ENCODE peak calls at places on chromosomes 6 and 20, in nine cellular contexts. L is AG10803, J is fibroblast of lung, H is right lobe of liver, T is colonic mucosa, A is cardiac fibroblast, R is body of pancreas, Y is tibial nerve, V is upper lobe of right lung. Z is an unnamed sample.

GRCh38 chr6:12010635-12011275 is 1.4 kb upstream of the HIVEP1 start:
- DNase-seq in L (no peak), J (no peak), H (peak), T (peak), A (no peak), R (peak), Y (peak), V (peak), Z (no peak)

GRCh38 chr20:38748863-38749153 is 548 bp downstream of the ACTR5 start:
- DNase-seq in L (no peak), J (no peak), H (no peak), T (peak), A (no peak), R (no peak), Y (no peak), V (no peak), Z (no peak)

GRCh38 chr6:14221564-14222297 is 104.2 kb downstream of the CD83 start:
- DNase-seq in L (no peak), J (no peak), H (no peak), T (no peak), A (no peak), R (no peak), Y (no peak), V (no peak), Z (no peak)

GRCh38 chr20:24773751-24774201 is 175.3 kb upstream of the CST7 start:
- DNase-seq in L (peak), J (peak), H (peak), T (no peak), A (peak), R (no peak), Y (no peak), V (no peak), Z (peak)

GRCh38 chr6:81787313-81788068 is 35.0 kb upstream of the TENT5A start:
- DNase-seq in L (peak), J (peak), H (no peak), T (no peak), A (peak), R (no peak), Y (no peak), V (no peak), Z (no peak)

GRCh38 chr6:36955671-36956070 is 1.1 kb downstream of the PI16 start:
- DNase-seq in L (no peak), J (no peak), H (peak), T (no peak), A (no peak), R (no peak), Y (no peak), V (peak), Z (no peak)

GRCh38 chr6:151391471-151392428 is at the start of gene ZBTB2:
- DNase-seq in L (peak), J (peak), H (peak), T (peak), A (peak), R (peak), Y (peak), V (peak), Z (no peak)

GRCh38 chr20:32019156-32019510 is 8.9 kb downstream of the CCM2L start:
- DNase-seq in L (no peak), J (no peak), H (no peak), T (no peak), A (no peak), R (peak), Y (no peak), V (no peak), Z (no peak)

GRCh38 chr6:111487656-111488055 is 4.6 kb upstream of the REV3L start:
- DNase-seq in L (peak), J (peak), H (no peak), T (no peak), A (peak), R (no peak), Y (no peak), V (no peak), Z (no peak)

GRCh38 chr6:85115876-85116275 is 334.0 kb upstream of the NT5E start:
- DNase-seq in L (no peak), J (no peak), H (no peak), T (no peak), A (no peak), R (no peak), Y (no peak), V (no peak), Z (no peak)

GRCh38 chr6:85113934-85114582 is 335.8 kb upstream of the NT5E start:
- DNase-seq in L (peak), J (no peak), H (no peak), T (no peak), A (peak), R (no peak), Y (peak), V (no peak), Z (no peak)

GRCh38 chr6:85116475-85116874 is 333.4 kb upstream of the NT5E start:
- DNase-seq in L (no peak), J (no peak), H (no peak), T (no peak), A (no peak), R (no peak), Y (no peak), V (no peak), Z (no peak)

GRCh38 chr6:85114583-85114939 is 335.3 kb upstream of the NT5E start:
- DNase-seq in L (no peak), J (no peak), H (no peak), T (no peak), A (no peak), R (no peak), Y (no peak), V (no peak), Z (no peak)

GRCh38 chr6:85118233-85118632 is 331.6 kb upstream of the NT5E start:
- DNase-seq in L (no peak), J (no peak), H (no peak), T (no peak), A (no peak), R (no peak), Y (no peak), V (no peak), Z (no peak)
- TF ChIP-seq CTCF in L (peak), J (peak), H (no peak), T (no peak), A (no peak), R (no peak), Y (no peak), V (no peak), Z (no peak)

GRCh38 chr20:57708694-57709673 is 831 bp downstream of the PMEPA1 start:
- DNase-seq in L (no peak), J (no peak), H (no peak), T (peak), A (peak), R (peak), Y (no peak), V (peak), Z (no peak)

GRCh38 chr20:57710841-57711240 is 1.0 kb upstream of the PMEPA1 start:
- DNase-seq in L (no peak), J (no peak), H (no peak), T (no peak), A (no peak), R (no peak), Y (no peak), V (no peak), Z (no peak)

GRCh38 chr20:57711826-57712225 is 2.0 kb upstream of the PMEPA1 start:
- DNase-seq in L (no peak), J (no peak), H (no peak), T (no peak), A (no peak), R (no peak), Y (no peak), V (no peak), Z (no peak)

GRCh38 chr20:57711311-57711712 is 1.5 kb upstream of the PMEPA1 start:
- DNase-seq in L (no peak), J (no peak), H (no peak), T (no peak), A (no peak), R (no peak), Y (no peak), V (no peak), Z (no peak)

DNA sequence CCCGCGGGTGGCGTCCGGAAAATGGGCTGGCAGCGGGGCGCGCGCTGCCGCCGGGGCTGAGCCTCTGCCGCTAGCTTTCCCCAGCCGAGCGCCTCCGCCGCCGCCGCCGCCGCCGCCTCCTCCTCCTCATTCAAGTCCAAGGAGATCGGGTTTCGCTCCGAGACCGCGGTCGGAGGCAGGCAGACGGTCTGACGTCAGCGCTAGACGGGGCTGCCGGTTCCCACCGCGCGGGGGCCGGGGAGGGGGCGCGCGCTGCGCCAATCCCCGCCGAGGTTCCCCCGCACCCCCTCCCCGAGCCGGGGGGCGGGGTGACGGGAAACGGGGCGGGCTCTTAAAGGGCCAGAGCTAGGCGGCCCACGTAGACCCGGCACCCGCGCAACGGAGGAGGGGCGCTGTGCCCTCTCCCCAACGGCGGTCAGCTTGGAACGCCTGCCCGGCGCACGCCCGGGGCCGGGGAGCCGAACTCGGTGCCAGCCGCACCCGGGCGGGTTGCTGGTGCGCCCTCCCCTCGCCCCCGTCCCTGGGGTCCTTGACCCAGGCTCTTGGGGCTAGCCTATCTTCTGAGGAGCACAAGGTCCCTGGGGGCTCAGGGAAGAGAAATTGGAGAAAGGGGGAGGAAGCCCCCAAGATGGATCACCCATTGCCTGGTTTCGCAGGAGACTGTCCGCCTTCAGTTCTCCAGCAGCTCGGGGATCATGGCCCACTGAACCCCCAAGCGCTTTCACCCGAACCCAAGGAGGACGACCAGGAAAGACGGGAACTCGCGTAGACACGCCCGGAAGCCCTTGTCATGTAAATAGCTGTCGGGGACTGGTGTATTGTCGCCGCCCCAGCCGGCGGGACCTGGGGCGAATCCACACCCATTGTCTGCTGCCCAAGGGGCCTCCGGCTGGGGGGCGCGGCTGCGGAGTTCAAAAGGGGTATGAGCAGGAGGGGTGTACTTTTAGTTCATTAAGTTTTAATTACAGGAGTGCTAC is at the start of gene PMEPA1:
- DNase-seq in L (peak), J (peak), H (peak), T (peak), A (peak), R (peak), Y (peak), V (peak), Z (peak)
- H3K4me3 ChIP-seq in L (peak), J (peak), H (peak), T (peak), A (peak), R (peak), Y (peak), V (peak), Z (peak)

DNA sequence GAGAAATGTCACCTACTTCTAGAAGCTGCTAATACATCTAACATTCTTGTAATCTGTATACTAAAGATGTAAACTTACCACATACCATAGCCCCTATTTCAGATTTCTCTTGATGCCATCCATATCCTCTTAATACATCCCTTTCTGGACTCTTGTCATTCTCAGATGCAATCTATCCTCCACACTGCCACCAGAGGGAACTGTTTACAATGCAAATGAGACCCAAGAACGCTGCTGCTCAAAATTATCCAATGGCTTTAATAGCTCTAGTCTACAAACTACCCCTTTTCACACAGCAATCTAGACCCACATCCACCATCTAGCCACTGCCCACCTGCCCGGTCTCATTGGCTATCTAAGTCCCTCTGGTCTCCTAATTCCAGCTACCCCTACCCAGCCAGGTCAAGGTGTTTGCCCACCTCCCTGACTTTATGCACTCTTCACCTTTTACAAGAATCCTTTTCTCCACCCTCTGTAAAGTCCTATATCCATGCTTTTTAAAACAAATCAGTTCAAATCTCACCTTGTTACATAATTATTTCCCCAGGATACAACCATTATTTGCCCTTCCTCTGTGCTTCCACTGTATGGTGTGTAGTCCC is 14.8 kb downstream of the FAXC start:
- DNase-seq in L (peak), J (peak), H (no peak), T (peak), A (peak), R (no peak), Y (no peak), V (no peak), Z (no peak)
- TF ChIP-seq CTCF in L (peak), J (peak), H (peak), T (no peak), A (peak), R (peak), Y (no peak), V (peak), Z (peak)

DNA sequence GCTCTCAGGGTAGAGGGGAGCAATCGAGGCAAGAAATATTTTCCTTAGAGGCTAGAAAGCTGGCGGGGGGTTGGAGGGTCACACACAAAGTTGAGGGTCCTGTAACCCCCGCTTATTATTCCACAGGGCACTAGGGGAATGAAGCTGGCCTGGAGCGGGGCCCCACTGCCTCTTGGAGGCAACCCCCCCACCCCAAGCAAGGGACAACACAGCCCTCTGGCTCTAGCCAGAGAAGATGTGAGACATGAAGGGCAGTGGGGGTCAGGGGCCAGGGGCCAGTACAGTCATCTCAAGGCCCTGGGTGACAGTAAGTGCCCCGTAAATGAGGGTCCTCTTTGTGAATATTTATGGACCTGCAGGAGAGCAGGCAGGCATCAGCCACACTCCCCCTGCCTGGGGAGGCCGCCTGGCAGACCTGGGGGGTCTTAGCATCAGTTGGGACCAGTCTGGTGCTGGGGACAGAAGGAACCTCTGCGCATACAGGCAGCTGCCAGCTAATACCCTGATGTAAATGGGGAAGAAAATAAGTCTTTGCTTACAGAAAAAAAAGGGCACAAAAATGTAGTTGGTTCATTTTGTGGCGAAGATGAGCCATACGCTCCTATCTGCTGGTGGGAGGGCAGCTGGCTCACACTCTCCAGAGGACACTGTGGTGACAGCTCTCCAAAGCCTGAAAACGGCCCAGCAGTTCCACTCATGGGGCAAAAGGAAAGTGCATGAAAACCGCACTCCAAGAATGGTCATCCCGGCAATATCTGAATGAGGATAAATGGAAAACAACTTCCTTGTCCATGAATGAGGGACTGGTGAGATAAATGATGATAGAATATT is 21.9 kb downstream of the SPATA2 start:
- DNase-seq in L (peak), J (no peak), H (no peak), T (no peak), A (no peak), R (no peak), Y (no peak), V (no peak), Z (no peak)
- H3K4me3 ChIP-seq in L (peak), J (peak), H (no peak), T (no peak), A (no peak), R (no peak), Y (no peak), V (peak), Z (no peak)

Z was measured in AG04449.